ENCODE peak calls at places on chromosomes 12 and 14, in seven cellular contexts. G is SK-N-SH, A is GM12878, D is GM12891, F is H1, R is K562, Q is HepG2. W is an unnamed sample.

GRCh38 chr14:23831591-23831990 is 122.0 kb upstream of the DHRS4 start:
- DNase-seq in Q (no peak), A (no peak), F (no peak), G (no peak), D (no peak), R (no peak), W (no peak)

GRCh38 chr12:49033611-49034286 is 15.2 kb upstream of the PRKAG1 start:
- DNase-seq in R (no peak), A (no peak), D (no peak), G (no peak), F (no peak), Q (no peak), W (no peak)

GRCh38 chr14:21069388-21070082 is 569 bp upstream of the ARHGEF40 start:
- DNase-seq in Q (peak), F (peak), G (peak), D (no peak), R (no peak), A (no peak), W (no peak)

GRCh38 chr12:43444940-43445564 is 107.0 kb downstream of the ADAMTS20 start:
- DNase-seq in G (peak), D (no peak), F (peak), R (peak), Q (peak), A (peak), W (no peak)

GRCh38 chr12:39235990-39236767 is 206.7 kb downstream of the KIF21A start:
- DNase-seq in R (no peak), Q (no peak), F (no peak), D (no peak), A (no peak), G (no peak), W (no peak)

GRCh38 chr12:100375023-100375737 is 18.3 kb downstream of the SLC17A8 start:
- DNase-seq in G (no peak), A (no peak), F (no peak), R (no peak), D (no peak), Q (no peak), W (no peak)

GRCh38 chr14:76926521-76927251 is 100.5 kb downstream of the LRRC74A start:
- DNase-seq in F (no peak), R (no peak), D (peak), A (no peak), G (peak), Q (no peak), W (peak)

GRCh38 chr14:34920339-34920738 is 45.2 kb upstream of the BAZ1A start:
- DNase-seq in R (no peak), F (no peak), Q (no peak), G (no peak), D (no peak), A (no peak), W (no peak)

GRCh38 chr12:8722286-8722685 is 24.5 kb downstream of the RIMKLB start:
- DNase-seq in Q (no peak), G (no peak), F (no peak), A (no peak), D (no peak), R (no peak), W (no peak)

GRCh38 chr14:105375635-105376057 is 22.7 kb upstream of the TEX22 start:
- DNase-seq in F (no peak), R (no peak), Q (no peak), G (no peak), A (no peak), D (no peak), W (no peak)

GRCh38 chr14:32217301-32217700 is 14.2 kb upstream of the RNU6-8 start:
- DNase-seq in R (no peak), F (no peak), A (no peak), G (peak), Q (no peak), D (no peak), W (no peak)
- TF ChIP-seq TAF1 in R (no peak), F (no peak), A (no peak), G (no peak), Q (no peak), D (no peak), W (no peak)

GRCh38 chr12:13103391-13104033 is at the start of gene GSG1:
- DNase-seq in G (no peak), A (no peak), D (no peak), R (no peak), Q (no peak), F (no peak), W (no peak)
- TF ChIP-seq TAF1 in G (no peak), A (no peak), D (no peak), R (no peak), Q (no peak), F (no peak), W (no peak)

GRCh38 chr12:51437471-51437870 is 12.8 kb downstream of the SLC4A8 start:
- DNase-seq in Q (no peak), A (no peak), G (no peak), F (no peak), R (no peak), D (no peak), W (no peak)

GRCh38 chr12:51430196-51430895 is 5.7 kb downstream of the SLC4A8 start:
- DNase-seq in A (no peak), Q (peak), R (no peak), F (no peak), D (no peak), G (no peak), W (no peak)

GRCh38 chr12:51429705-51430104 is 5.1 kb downstream of the SLC4A8 start:
- DNase-seq in A (no peak), Q (no peak), R (no peak), F (no peak), G (no peak), D (no peak), W (no peak)

GRCh38 chr12:51439330-51439729 is 14.7 kb downstream of the SLC4A8 start:
- DNase-seq in D (no peak), Q (no peak), A (no peak), F (no peak), G (no peak), R (no peak), W (no peak)

GRCh38 chr12:51434305-51434704 is 9.7 kb downstream of the SLC4A8 start:
- DNase-seq in R (no peak), G (no peak), Q (no peak), D (no peak), F (no peak), A (no peak), W (no peak)
- TF ChIP-seq TAF1 in R (no peak), G (no peak), Q (no peak), D (no peak), F (no peak), A (no peak), W (no peak)

GRCh38 chr14:78595797-78596196 is 425.6 kb downstream of the NRXN3 start:
- DNase-seq in Q (no peak), G (peak), R (no peak), A (no peak), F (peak), D (no peak), W (no peak)

GRCh38 chr14:78593949-78594348 is 423.8 kb downstream of the NRXN3 start:
- DNase-seq in Q (no peak), D (no peak), F (no peak), G (no peak), A (no peak), R (no peak), W (no peak)

DNA sequence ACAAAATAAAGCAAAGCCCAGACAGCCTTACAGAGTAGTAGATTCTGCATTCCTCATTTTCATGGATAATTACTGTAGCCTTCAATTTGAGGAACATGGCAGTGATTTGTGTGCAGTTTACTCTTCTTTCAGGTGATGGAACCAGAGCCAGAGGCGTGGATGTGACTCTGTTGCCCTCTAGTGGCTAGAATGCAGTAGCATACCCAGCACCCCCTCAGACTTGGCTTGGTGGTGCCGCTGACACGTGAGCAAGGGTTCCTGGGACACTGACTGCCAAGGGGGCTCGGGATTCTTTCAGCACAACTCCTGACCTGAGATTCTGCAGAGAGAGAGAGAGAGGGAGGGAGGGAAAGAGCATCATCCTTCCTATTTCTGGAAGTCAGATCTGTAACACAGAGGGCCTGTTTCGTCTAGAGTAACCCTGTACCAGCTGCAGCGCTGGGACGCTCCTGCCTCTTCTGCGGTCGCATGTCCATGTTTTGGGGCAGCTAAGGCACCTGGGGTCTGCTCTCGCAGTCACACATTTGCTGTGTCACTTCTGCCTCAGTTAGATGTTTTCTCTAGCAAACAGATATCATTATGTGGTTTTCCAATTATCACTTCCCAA is 428.0 kb downstream of the NRXN3 start:
- DNase-seq in F (peak), R (peak), G (peak), D (peak), Q (peak), A (no peak), W (peak)
- TF ChIP-seq TAF1 in F (no peak), R (no peak), G (no peak), D (no peak), Q (no peak), A (no peak), W (no peak)

W was measured in GM12892.